ENCODE peak calls at places on chromosomes 12 and 14, in five cellular contexts. T is activated CD4-positive, alpha-beta T cell treated with anti-CD3 and anti-CD28 coated beads for 24 hours; A is Ammon's horn; M is adipocyte; C is psoas muscle. B is an unnamed sample.

GRCh38 chr14:100278702-100279101 is 27.5 kb downstream of the SLC25A29 start:
- DNase-seq in T (no peak), A (no peak), M (peak), C (no peak), B (no peak)

GRCh38 chr14:105075364-105076295 is 10.4 kb upstream of the GPR132 start:
- DNase-seq in T (no peak), A (peak), M (peak), C (no peak), B (no peak)

GRCh38 chr12:103830025-103830725 is 10.9 kb downstream of the NT5DC3 start:
- DNase-seq in T (no peak), A (no peak), M (no peak), C (no peak), B (no peak)

GRCh38 chr14:64645220-64645891 is 58.9 kb upstream of the PLEKHG3 start:
- DNase-seq in T (no peak), A (peak), M (peak), C (no peak), B (no peak)

GRCh38 chr14:94963051-94963450 is 193.1 kb upstream of the GSC start:
- DNase-seq in T (no peak), A (no peak), M (no peak), C (no peak), B (no peak)

GRCh38 chr14:26104686-26105085 is 493.1 kb downstream of the NOVA1 start:
- DNase-seq in T (no peak), A (no peak), M (no peak), C (no peak), B (no peak)

GRCh38 chr12:38154096-38155019 is 162.2 kb upstream of the ALG10B start:
- DNase-seq in T (no peak), A (no peak), M (no peak), C (no peak), B (no peak)

GRCh38 chr14:99055019-99055418 is 217.0 kb downstream of the BCL11B start:
- DNase-seq in T (no peak), A (no peak), M (peak), C (no peak), B (no peak)

GRCh38 chr14:102544745-102545460 is 35.3 kb upstream of the ANKRD9 start:
- DNase-seq in T (no peak), A (no peak), M (peak), C (no peak), B (no peak)

GRCh38 chr14:92225731-92226130 is 97.2 kb upstream of the SLC24A4 start:
- DNase-seq in T (no peak), A (no peak), M (peak), C (no peak), B (no peak)

GRCh38 chr14:104096751-104097700 is 11.5 kb downstream of the ASPG start:
- DNase-seq in T (no peak), A (no peak), M (peak), C (peak), B (no peak)

GRCh38 chr12:113874326-113874725 is 91.8 kb downstream of the RBM19 start:
- DNase-seq in T (no peak), A (no peak), M (no peak), C (no peak), B (no peak)

GRCh38 chr14:95830386-95830785 is 46.2 kb upstream of the TUNAR start:
- DNase-seq in T (no peak), A (no peak), M (no peak), C (no peak), B (no peak)

GRCh38 chr12:10102322-10102721 is 3.5 kb upstream of the CLEC1A start:
- DNase-seq in T (no peak), A (peak), M (no peak), C (no peak), B (no peak)

GRCh38 chr12:321606-322326 is 59.1 kb upstream of the SLC6A13 start:
- DNase-seq in T (no peak), A (peak), M (peak), C (no peak), B (no peak)

GRCh38 chr12:93137656-93138612 is 208.8 kb upstream of the EEA1 start:
- DNase-seq in T (no peak), A (no peak), M (peak), C (peak), B (no peak)

GRCh38 chr14:70785556-70785955 is 23.8 kb downstream of the MAP3K9 start:
- DNase-seq in T (no peak), A (no peak), M (no peak), C (no peak), B (no peak)

GRCh38 chr14:91509878-91510170 is 286 bp downstream of the PPP4R3A start:
- DNase-seq in T (no peak), A (no peak), M (no peak), C (no peak), B (no peak)

GRCh38 chr14:99860219-99860618 is 67.0 kb downstream of the EML1 start:
- DNase-seq in T (no peak), A (no peak), M (no peak), C (no peak), B (no peak)

GRCh38 chr12:10448236-10448635 is 4.9 kb downstream of the KLRC1 start:
- DNase-seq in T (no peak), A (no peak), M (no peak), C (no peak), B (no peak)

GRCh38 chr14:20516921-20517320 is 11.6 kb downstream of the RNASE10 start:
- DNase-seq in T (no peak), A (no peak), M (peak), C (no peak), B (no peak)

GRCh38 chr12:87827638-87828264 is 201.4 kb downstream of the C12orf50 start:
- DNase-seq in T (no peak), A (no peak), M (peak), C (no peak), B (no peak)

GRCh38 chr12:56581418-56582145 is 48.5 kb downstream of the BAZ2A start:
- DNase-seq in T (no peak), A (no peak), M (no peak), C (no peak), B (no peak)

GRCh38 chr14:96082420-96083300 is 43.5 kb downstream of the C14orf132 start:
- DNase-seq in T (no peak), A (no peak), M (no peak), C (no peak), B (no peak)

GRCh38 chr12:116135209-116135930 is 142.1 kb downstream of the MED13L start:
- DNase-seq in T (no peak), A (no peak), M (peak), C (no peak), B (no peak)

GRCh38 chr12:10031318-10031717 is 836 bp downstream of the CLEC9A start:
- DNase-seq in T (no peak), A (no peak), M (no peak), C (no peak), B (no peak)

GRCh38 chr12:111757361-111758119 is 9.2 kb upstream of the ALDH2 start:
- DNase-seq in T (no peak), A (peak), M (no peak), C (peak), B (no peak)

GRCh38 chr14:102993523-102993922 is 63.8 kb downstream of the CDC42BPB start:
- DNase-seq in T (no peak), A (no peak), M (peak), C (no peak), B (no peak)

GRCh38 chr14:69662636-69663321 is 51.4 kb downstream of the SUSD6 start:
- DNase-seq in T (no peak), A (no peak), M (peak), C (no peak), B (no peak)

GRCh38 chr12:50524621-50525020 is 19.8 kb downstream of the DIP2B start:
- DNase-seq in T (no peak), A (no peak), M (no peak), C (no peak), B (no peak)

GRCh38 chr14:36510078-36510799 is 9.8 kb downstream of the NKX2-1 start:
- DNase-seq in T (no peak), A (no peak), M (no peak), C (no peak), B (no peak)

GRCh38 chr14:101948666-101949205 is 15.6 kb upstream of the DYNC1H1 start:
- DNase-seq in T (no peak), A (no peak), M (no peak), C (peak), B (no peak)

GRCh38 chr12:13187399-13187798 is 9.1 kb upstream of the EMP1 start:
- DNase-seq in T (no peak), A (no peak), M (peak), C (no peak), B (no peak)

GRCh38 chr12:15886372-15887042 is 4.3 kb downstream of the STRAP start:
- DNase-seq in T (no peak), A (no peak), M (no peak), C (no peak), B (no peak)

GRCh38 chr12:68119724-68120211 is 39.8 kb downstream of the IFNG start:
- DNase-seq in T (peak), A (peak), M (no peak), C (no peak), B (peak)